ENCODE peak calls at places on chromosomes 11 and 22, in seven cellular contexts. O is kidney; M is CD8-positive, alpha-beta memory T cell; U is AG04450; F is left ventricle myocardium inferior; I is suprapubic skin; P is cardiac fibroblast. Z is an unnamed sample.

GRCh38 chr11:45411221-45411946 is 125.2 kb upstream of the SYT13 start:
- DNase-seq in O (no peak), M (no peak), U (no peak), F (no peak), I (no peak), P (no peak), Z (no peak)

GRCh38 chr22:41603873-41604332 is 14.3 kb upstream of the PMM1 start:
- DNase-seq in O (peak), M (peak), U (no peak), F (no peak), I (no peak), P (no peak), Z (no peak)

GRCh38 chr11:117851091-117851490 is 25.4 kb downstream of the FXYD6 start:
- DNase-seq in O (peak), M (no peak), U (no peak), F (no peak), I (no peak), P (peak), Z (no peak)

GRCh38 chr22:20021196-20022181 is 579 bp downstream of the TANGO2 start:
- DNase-seq in O (peak), M (no peak), U (no peak), F (peak), I (no peak), P (peak), Z (no peak)

GRCh38 chr11:46298699-46299424 is 21.4 kb downstream of the CREB3L1 start:
- DNase-seq in O (no peak), M (no peak), U (no peak), F (no peak), I (no peak), P (peak), Z (no peak)

GRCh38 chr11:2277933-2278523 is 7.6 kb upstream of the ASCL2 start:
- DNase-seq in O (peak), M (no peak), U (no peak), F (no peak), I (no peak), P (no peak), Z (no peak)

GRCh38 chr11:15673408-15673811 is 558.7 kb downstream of the INSC start:
- DNase-seq in O (no peak), M (no peak), U (no peak), F (no peak), I (no peak), P (no peak), Z (no peak)

GRCh38 chr11:44879432-44879831 is 71.3 kb downstream of the TP53I11 start:
- DNase-seq in O (no peak), M (no peak), U (no peak), F (no peak), I (no peak), P (no peak), Z (no peak)

GRCh38 chr22:32354360-32355351 is 3.0 kb upstream of the RFPL3 start:
- DNase-seq in O (no peak), M (no peak), U (peak), F (no peak), I (no peak), P (peak), Z (peak)

GRCh38 chr11:34063061-34063795 is 11.7 kb downstream of the CAPRIN1 start:
- DNase-seq in O (no peak), M (no peak), U (no peak), F (no peak), I (no peak), P (no peak), Z (no peak)

GRCh38 chr22:19974233-19974861 is 32.7 kb upstream of the TXNRD2 start:
- DNase-seq in O (no peak), M (no peak), U (no peak), F (no peak), I (no peak), P (peak), Z (no peak)

GRCh38 chr11:19355601-19356000 is 114.9 kb upstream of the E2F8 start:
- DNase-seq in O (no peak), M (no peak), U (no peak), F (no peak), I (no peak), P (no peak), Z (no peak)

GRCh38 chr22:38240734-38241252 is 32.0 kb downstream of the TMEM184B start:
- DNase-seq in O (no peak), M (no peak), U (peak), F (no peak), I (no peak), P (peak), Z (peak)

GRCh38 chr11:69841859-69842698 is 22.9 kb upstream of the FGF3 start:
- DNase-seq in O (peak), M (no peak), U (no peak), F (no peak), I (no peak), P (peak), Z (no peak)

GRCh38 chr22:23144926-23145906 is at the start of gene RAB36:
- DNase-seq in O (peak), M (peak), U (peak), F (peak), I (peak), P (peak), Z (peak)

GRCh38 chr22:23143119-23143518 is 1.3 kb upstream of the RSPH14 start:
- DNase-seq in O (no peak), M (no peak), U (no peak), F (no peak), I (no peak), P (no peak), Z (no peak)

GRCh38 chr22:23142546-23143105 is 836 bp upstream of the RSPH14 start:
- DNase-seq in O (no peak), M (no peak), U (no peak), F (no peak), I (no peak), P (no peak), Z (no peak)

GRCh38 chr22:23146842-23147205 is 1.5 kb downstream of the RAB36 start:
- DNase-seq in O (no peak), M (no peak), U (no peak), F (no peak), I (no peak), P (peak), Z (no peak)

DNA sequence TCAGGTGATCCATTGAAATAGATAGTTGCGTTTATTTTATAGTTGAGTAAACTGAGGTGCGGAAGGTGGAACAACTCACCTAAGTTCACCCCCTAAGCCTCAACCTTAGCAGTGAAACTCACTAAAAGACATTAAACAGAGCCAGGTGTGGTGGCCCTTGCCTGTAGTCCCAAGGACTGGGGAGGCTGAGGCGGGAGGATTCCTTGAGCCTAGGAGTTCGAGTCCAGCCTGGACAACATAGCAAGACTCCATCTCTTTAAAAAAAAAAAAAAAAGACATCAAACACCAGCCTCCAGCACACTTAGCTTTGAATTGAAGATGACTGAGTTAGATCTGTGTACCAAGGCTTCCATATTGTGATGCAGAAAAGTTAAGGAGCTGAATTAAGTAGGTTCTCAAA is 845 bp upstream of the RAB36 start:
- DNase-seq in O (no peak), M (no peak), U (no peak), F (no peak), I (no peak), P (no peak), Z (no peak)
- H3K4me3 ChIP-seq in O (peak), M (peak), U (no peak), F (peak), I (peak), P (no peak), Z (no peak)

DNA sequence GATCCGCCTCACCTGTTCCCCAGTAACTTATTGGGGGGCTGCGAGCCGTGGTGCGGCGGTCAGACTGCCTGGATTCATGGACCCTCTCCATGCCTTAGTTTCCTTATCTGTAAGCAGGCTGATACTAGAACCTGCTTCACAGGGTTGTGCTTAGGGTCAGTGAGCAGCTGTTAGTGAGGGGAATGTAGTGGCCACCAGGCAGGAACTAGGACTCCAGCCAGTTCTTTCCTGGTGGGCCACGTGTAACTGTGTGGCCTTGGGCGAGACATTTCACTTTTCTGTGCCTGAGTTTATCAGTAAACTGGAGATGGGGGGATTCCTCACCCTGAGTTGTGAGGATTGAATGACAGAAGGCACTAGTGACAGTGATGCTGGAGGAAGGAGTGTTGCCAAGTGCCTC is 24.8 kb downstream of the MCM5 start:
- DNase-seq in O (peak), M (no peak), U (no peak), F (no peak), I (no peak), P (no peak), Z (no peak)
- H3K4me3 ChIP-seq in O (no peak), M (no peak), U (no peak), F (no peak), I (no peak), P (no peak), Z (no peak)

GRCh38 chr11:60952742-60953170 is 780 bp upstream of the SLC15A3 start:
- DNase-seq in O (no peak), M (no peak), U (no peak), F (no peak), I (no peak), P (no peak), Z (no peak)
- H3K4me3 ChIP-seq in O (no peak), M (peak), U (peak), F (peak), I (peak), P (no peak), Z (no peak)

DNA sequence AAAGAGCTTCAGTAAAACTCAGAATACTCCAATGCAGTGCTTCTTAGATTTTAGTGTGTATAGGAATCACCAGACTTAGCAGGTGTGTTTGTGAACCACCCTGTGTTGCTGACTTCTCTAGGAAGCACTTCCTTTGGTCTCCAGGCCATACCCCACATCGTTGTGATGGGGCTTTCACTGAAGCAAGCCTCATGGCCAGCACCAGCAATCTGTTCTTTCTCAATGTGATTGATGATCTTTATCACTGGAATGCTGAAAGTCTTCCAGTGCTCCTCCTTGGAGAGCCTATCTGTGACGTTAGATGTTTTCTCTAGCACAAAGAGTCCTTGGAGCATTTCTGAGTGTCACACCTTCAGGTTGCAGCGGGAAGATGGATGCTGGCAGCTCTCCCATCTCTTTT is 280.5 kb downstream of the DDX10 start:
- DNase-seq in O (no peak), M (no peak), U (no peak), F (no peak), I (no peak), P (no peak), Z (no peak)
- H3K4me3 ChIP-seq in O (no peak), M (no peak), U (no peak), F (no peak), I (no peak), P (no peak), Z (no peak)

DNA sequence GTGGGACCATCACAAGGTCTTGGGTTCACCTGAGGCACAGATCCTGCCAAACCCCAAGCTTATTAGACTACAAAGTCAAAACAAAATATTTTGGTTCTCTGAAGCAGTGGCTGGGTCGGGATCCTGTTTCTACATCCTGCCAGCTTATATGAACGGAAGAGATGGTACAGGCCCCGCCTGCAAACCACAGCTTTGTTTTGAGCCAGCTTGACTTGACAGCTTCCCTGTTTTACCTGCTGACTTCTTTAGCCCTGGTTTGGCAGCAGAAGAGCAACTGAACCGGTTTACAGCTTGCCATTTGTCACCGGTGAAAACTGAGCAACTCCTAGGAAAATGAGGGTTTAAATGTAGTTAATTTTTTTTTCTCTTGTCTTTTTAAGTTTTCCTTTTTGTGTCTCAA is 11.4 kb downstream of the PACS1 start:
- DNase-seq in O (no peak), M (peak), U (no peak), F (peak), I (peak), P (peak), Z (no peak)
- H3K4me3 ChIP-seq in O (no peak), M (peak), U (no peak), F (no peak), I (no peak), P (no peak), Z (no peak)

DNA sequence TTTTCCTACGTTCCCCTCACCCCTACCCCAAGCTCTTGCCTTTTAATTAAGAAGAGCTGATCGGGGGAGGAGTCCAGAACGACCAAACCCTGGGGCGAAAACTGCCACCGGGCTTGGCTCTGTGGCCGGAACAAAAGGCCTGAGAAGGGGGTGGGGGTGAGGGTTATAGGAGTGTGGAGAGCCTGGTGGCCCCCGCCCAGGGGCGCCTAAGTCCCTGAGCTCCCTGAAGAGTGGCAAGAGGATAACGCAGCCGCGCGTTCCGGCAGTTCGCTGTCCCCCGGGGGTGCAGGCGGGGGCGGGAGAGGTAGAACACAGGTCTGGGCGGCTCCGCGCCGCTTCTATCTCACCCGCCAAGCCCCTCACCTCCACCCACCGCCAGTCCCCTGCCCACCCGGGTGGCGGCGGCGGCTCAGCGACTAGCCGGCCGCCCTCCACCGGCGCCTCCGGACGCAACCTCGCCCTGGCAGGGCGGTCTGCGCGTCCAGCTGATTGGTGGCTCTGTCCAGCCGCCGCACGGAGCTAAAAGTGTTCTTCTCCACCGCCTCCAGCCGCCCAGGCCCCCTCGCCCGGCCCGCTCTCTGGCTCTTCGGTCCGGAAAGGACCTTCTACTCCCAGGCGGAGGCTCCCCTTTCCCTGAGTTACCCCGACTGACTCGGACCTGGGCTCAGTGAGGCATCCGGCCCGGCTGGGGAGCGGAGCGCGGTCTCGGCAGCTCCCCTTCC is 18.8 kb upstream of the BDNF start:
- DNase-seq in O (peak), M (no peak), U (no peak), F (peak), I (no peak), P (peak), Z (no peak)
- H3K4me3 ChIP-seq in O (peak), M (no peak), U (peak), F (peak), I (peak), P (peak), Z (peak)

GRCh38 chr11:102798012-102798746 is at the start of gene MMP1:
- DNase-seq in O (no peak), M (no peak), U (peak), F (no peak), I (no peak), P (peak), Z (peak)
- H3K4me3 ChIP-seq in O (no peak), M (no peak), U (no peak), F (no peak), I (no peak), P (no peak), Z (no peak)

GRCh38 chr22:47382164-47382890 is 619.9 kb downstream of the TBC1D22A start:
- DNase-seq in O (peak), M (no peak), U (no peak), F (no peak), I (peak), P (no peak), Z (no peak)
- H3K4me3 ChIP-seq in O (no peak), M (no peak), U (no peak), F (no peak), I (no peak), P (no peak), Z (no peak)

DNA sequence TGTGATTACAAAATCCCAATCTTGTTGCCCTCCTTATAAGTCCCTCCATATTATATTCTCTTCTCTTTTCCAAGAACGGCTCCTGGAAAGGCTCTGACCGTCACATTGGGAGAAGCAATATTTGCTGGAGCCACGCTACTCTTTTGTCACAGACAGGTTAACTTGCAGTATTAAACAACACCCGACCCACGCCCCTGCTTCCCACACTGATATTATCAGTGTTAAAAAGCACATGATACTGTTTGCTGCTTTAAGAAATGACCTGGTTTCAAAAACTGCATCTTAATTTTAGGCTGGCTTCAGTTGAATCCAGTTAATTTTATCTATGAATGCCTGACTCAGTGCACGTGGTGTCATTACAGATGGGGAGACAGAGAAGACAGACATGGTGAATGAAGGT is 3.1 kb downstream of the FLI1 start:
- DNase-seq in O (no peak), M (peak), U (no peak), F (no peak), I (no peak), P (no peak), Z (no peak)
- H3K4me3 ChIP-seq in O (no peak), M (peak), U (no peak), F (peak), I (peak), P (no peak), Z (no peak)

GRCh38 chr11:59557940-59558643 is 46.8 kb downstream of the OR4D9 start:
- DNase-seq in O (no peak), M (no peak), U (no peak), F (no peak), I (no peak), P (no peak), Z (no peak)
- H3K4me3 ChIP-seq in O (no peak), M (no peak), U (peak), F (peak), I (peak), P (peak), Z (peak)

Z was measured in skeletal muscle cell.